ENCODE peak calls at places on chromosomes 5 and 9, in six cellular contexts. One of them, this sample, is unnamed.

GRCh38 chr5:41182666-41183065 is 30.7 kb downstream of the C6 start:
- DNase-seq in LoVo: peak
- DNase-seq in sigmoid colon: no peak
- DNase-seq in adrenal gland: no peak
- DNase-seq in pons: no peak
- DNase-seq in NCI-H345: no peak
- DNase-seq in this sample: no peak

GRCh38 chr5:6480133-6481051 is 31.7 kb downstream of the UBE2QL1 start:
- DNase-seq in adrenal gland: no peak
- DNase-seq in NCI-H345: no peak
- DNase-seq in pons: no peak
- DNase-seq in LoVo: no peak
- DNase-seq in sigmoid colon: no peak
- DNase-seq in this sample: no peak

GRCh38 chr9:81529556-81530193 is 159.7 kb downstream of the TLE1 start:
- DNase-seq in LoVo: peak
- DNase-seq in sigmoid colon: peak
- DNase-seq in NCI-H345: no peak
- DNase-seq in pons: no peak
- DNase-seq in adrenal gland: peak
- DNase-seq in this sample: peak

GRCh38 chr9:34572092-34572491 is 17.4 kb downstream of the CNTFR start:
- DNase-seq in NCI-H345: no peak
- DNase-seq in pons: no peak
- DNase-seq in sigmoid colon: no peak
- DNase-seq in LoVo: peak
- DNase-seq in adrenal gland: no peak
- DNase-seq in this sample: no peak

GRCh38 chr5:144060598-144060997 is 109.9 kb downstream of the YIPF5 start:
- DNase-seq in pons: no peak
- DNase-seq in NCI-H345: no peak
- DNase-seq in adrenal gland: no peak
- DNase-seq in sigmoid colon: no peak
- DNase-seq in LoVo: no peak
- DNase-seq in this sample: no peak

GRCh38 chr9:37575511-37575914 is 667 bp downstream of the FBXO10 start:
- DNase-seq in pons: no peak
- DNase-seq in LoVo: no peak
- DNase-seq in adrenal gland: no peak
- DNase-seq in sigmoid colon: no peak
- DNase-seq in NCI-H345: peak
- DNase-seq in this sample: no peak

GRCh38 chr9:83474631-83475030 is 63.6 kb downstream of the FRMD3 start:
- DNase-seq in pons: no peak
- DNase-seq in sigmoid colon: no peak
- DNase-seq in LoVo: no peak
- DNase-seq in adrenal gland: no peak
- DNase-seq in NCI-H345: no peak
- DNase-seq in this sample: no peak

GRCh38 chr5:141713616-141714309 is 31.7 kb upstream of the ARAP3 start:
- DNase-seq in NCI-H345: no peak
- DNase-seq in adrenal gland: no peak
- DNase-seq in LoVo: peak
- DNase-seq in pons: no peak
- DNase-seq in sigmoid colon: no peak
- DNase-seq in this sample: no peak

GRCh38 chr5:123752576-123752975 is 240.6 kb downstream of the CSNK1G3 start:
- DNase-seq in adrenal gland: no peak
- DNase-seq in LoVo: peak
- DNase-seq in sigmoid colon: no peak
- DNase-seq in pons: peak
- DNase-seq in NCI-H345: no peak
- DNase-seq in this sample: peak

GRCh38 chr5:43016217-43016779 is 23.8 kb downstream of the ANXA2R start:
- DNase-seq in pons: no peak
- DNase-seq in LoVo: no peak
- DNase-seq in adrenal gland: no peak
- DNase-seq in sigmoid colon: no peak
- DNase-seq in NCI-H345: no peak
- DNase-seq in this sample: no peak